ENCODE peak calls at places on chromosomes 7 and 10, in ten cellular contexts. M is pancreas; J is spleen; B is colonic mucosa; Y is NCI-H1092; C is RWPE1; A is HFFc6; Q is activated T-helper 1 cell treated with anti-CD3 and anti-CD28 coated beads, Interleukin-12 subunit alpha, Interleukin-12 subunit beta, Interleukin-2, Interleukin-4 antibody, amounts not matched to agents 30 ng/mL and 10 ng/mL and 1 ng/mL, durations not matched to agents 14 hours and 24 hours and 36 hours; X is choroid plexus epithelial cell; I is BJ. R is an unnamed sample.

GRCh38 chr10:86374664-86375063 is 8.1 kb upstream of the GRID1 start:
- DNase-seq in M (no peak), J (peak), B (peak), Y (no peak), C (no peak), A (no peak), Q (no peak), X (no peak), I (no peak), R (no peak)

GRCh38 chr7:6438427-6438826 is 9.3 kb downstream of the DAGLB start:
- DNase-seq in M (no peak), J (no peak), B (no peak), Y (no peak), C (no peak), A (no peak), Q (no peak), X (no peak), I (no peak), R (no peak)

GRCh38 chr10:81872206-81872605 is 2.8 kb upstream of the NRG3 start:
- DNase-seq in M (no peak), J (no peak), B (no peak), Y (no peak), C (no peak), A (no peak), Q (no peak), X (peak), I (no peak), R (no peak)

GRCh38 chr7:19663816-19664531 is 44.9 kb downstream of the POLR1F start:
- DNase-seq in M (no peak), J (no peak), B (no peak), Y (peak), C (peak), A (no peak), Q (no peak), X (no peak), I (no peak), R (no peak)

GRCh38 chr10:73413108-73413527 is 740 bp downstream of the ANXA7 start:
- DNase-seq in M (peak), J (no peak), B (peak), Y (peak), C (peak), A (no peak), Q (peak), X (no peak), I (no peak), R (no peak)

GRCh38 chr7:1844956-1845390 is 174.9 kb downstream of the ELFN1 start:
- DNase-seq in M (no peak), J (peak), B (no peak), Y (no peak), C (no peak), A (no peak), Q (no peak), X (no peak), I (no peak), R (peak)

GRCh38 chr10:69721690-69722310 is 79.9 kb upstream of the COL13A1 start:
- DNase-seq in M (no peak), J (no peak), B (no peak), Y (no peak), C (no peak), A (peak), Q (no peak), X (peak), I (no peak), R (no peak)

GRCh38 chr10:45421231-45422097 is 47.4 kb downstream of the ALOX5 start:
- DNase-seq in M (no peak), J (peak), B (no peak), Y (no peak), C (no peak), A (no peak), Q (peak), X (no peak), I (no peak), R (no peak)

GRCh38 chr10:122164028-122164601 is 107.0 kb upstream of the BTBD16 start:
- DNase-seq in M (no peak), J (no peak), B (no peak), Y (peak), C (no peak), A (no peak), Q (no peak), X (no peak), I (no peak), R (no peak)

GRCh38 chr7:4774804-4775280 is 581 bp upstream of the AP5Z1 start:
- DNase-seq in M (peak), J (peak), B (peak), Y (no peak), C (peak), A (peak), Q (no peak), X (peak), I (peak), R (no peak)

GRCh38 chr10:11871470-11871869 is 48.3 kb downstream of the PROSER2 start:
- DNase-seq in M (no peak), J (peak), B (no peak), Y (no peak), C (no peak), A (no peak), Q (no peak), X (peak), I (no peak), R (no peak)

GRCh38 chr10:72784551-72785421 is 92.8 kb downstream of the MCU start:
- DNase-seq in M (no peak), J (no peak), B (peak), Y (no peak), C (peak), A (peak), Q (no peak), X (peak), I (peak), R (peak)

GRCh38 chr10:88944813-88945212 is 7.8 kb downstream of the ACTA2 start:
- DNase-seq in M (no peak), J (no peak), B (no peak), Y (no peak), C (no peak), A (no peak), Q (no peak), X (no peak), I (no peak), R (no peak)

GRCh38 chr10:110337906-110338305 is 33.2 kb upstream of the SMNDC1 start:
- DNase-seq in M (no peak), J (no peak), B (no peak), Y (no peak), C (no peak), A (peak), Q (no peak), X (no peak), I (no peak), R (no peak)

GRCh38 chr7:37408241-37408884 is 40.3 kb downstream of the ELMO1 start:
- DNase-seq in M (no peak), J (no peak), B (no peak), Y (no peak), C (no peak), A (no peak), Q (no peak), X (no peak), I (no peak), R (no peak)

GRCh38 chr7:155394413-155394812 is 63.5 kb upstream of the EN2 start:
- DNase-seq in M (no peak), J (peak), B (no peak), Y (no peak), C (no peak), A (no peak), Q (no peak), X (no peak), I (no peak), R (no peak)

GRCh38 chr7:93178213-93178612 is 30.0 kb upstream of the SAMD9L start:
- DNase-seq in M (no peak), J (no peak), B (no peak), Y (peak), C (peak), A (no peak), Q (no peak), X (peak), I (no peak), R (no peak)

GRCh38 chr10:71302874-71303568 is 16.0 kb upstream of the SLC29A3 start:
- DNase-seq in M (no peak), J (no peak), B (no peak), Y (peak), C (peak), A (peak), Q (no peak), X (peak), I (no peak), R (no peak)

GRCh38 chr10:8130973-8131911 is 76.8 kb downstream of the GATA3 start:
- DNase-seq in M (no peak), J (no peak), B (no peak), Y (no peak), C (peak), A (no peak), Q (peak), X (no peak), I (no peak), R (no peak)

GRCh38 chr7:44636926-44637325 is 30.5 kb downstream of the OGDH start:
- DNase-seq in M (no peak), J (no peak), B (no peak), Y (no peak), C (no peak), A (no peak), Q (no peak), X (no peak), I (no peak), R (no peak)

GRCh38 chr7:26898917-26899316 is 34.5 kb upstream of the SKAP2 start:
- DNase-seq in M (no peak), J (no peak), B (no peak), Y (no peak), C (no peak), A (no peak), Q (no peak), X (no peak), I (no peak), R (no peak)

GRCh38 chr10:23172846-23173548 is 19.1 kb upstream of the PTF1A start:
- DNase-seq in M (peak), J (no peak), B (no peak), Y (no peak), C (no peak), A (no peak), Q (no peak), X (no peak), I (no peak), R (no peak)

GRCh38 chr10:123798856-123799255 is 92.8 kb downstream of the CPXM2 start:
- DNase-seq in M (no peak), J (no peak), B (peak), Y (no peak), C (no peak), A (no peak), Q (no peak), X (no peak), I (no peak), R (no peak)

GRCh38 chr7:4682621-4683042 is 537 bp downstream of the FOXK1 start:
- DNase-seq in M (peak), J (peak), B (peak), Y (peak), C (no peak), A (peak), Q (peak), X (peak), I (no peak), R (peak)

GRCh38 chr7:42348627-42349026 is 111.6 kb upstream of the GLI3 start:
- DNase-seq in M (no peak), J (no peak), B (no peak), Y (no peak), C (no peak), A (no peak), Q (no peak), X (no peak), I (no peak), R (no peak)

GRCh38 chr10:24444337-24444736 is 235.4 kb downstream of the KIAA1217 start:
- DNase-seq in M (no peak), J (no peak), B (no peak), Y (no peak), C (peak), A (peak), Q (no peak), X (peak), I (peak), R (no peak)

GRCh38 chr10:133204226-133205015 is 25.6 kb upstream of the UTF1 start:
- DNase-seq in M (no peak), J (no peak), B (no peak), Y (no peak), C (no peak), A (no peak), Q (no peak), X (no peak), I (no peak), R (no peak)

GRCh38 chr10:53209941-53210611 is 437.5 kb upstream of the MBL2 start:
- DNase-seq in M (no peak), J (no peak), B (no peak), Y (no peak), C (peak), A (no peak), Q (no peak), X (peak), I (no peak), R (no peak)

GRCh38 chr10:84525120-84525806 is 196.9 kb downstream of the CCSER2 start:
- DNase-seq in M (no peak), J (no peak), B (no peak), Y (no peak), C (no peak), A (no peak), Q (no peak), X (peak), I (no peak), R (no peak)

GRCh38 chr10:15158972-15159371 is 9.5 kb downstream of the NMT2 start:
- DNase-seq in M (no peak), J (no peak), B (no peak), Y (no peak), C (no peak), A (no peak), Q (no peak), X (no peak), I (no peak), R (no peak)

GRCh38 chr10:6211341-6212265 is 8.9 kb downstream of the PFKFB3 start:
- DNase-seq in M (no peak), J (no peak), B (no peak), Y (no peak), C (no peak), A (no peak), Q (no peak), X (peak), I (no peak), R (no peak)

GRCh38 chr10:117967149-117967548 is 79.6 kb downstream of the RAB11FIP2 start:
- DNase-seq in M (no peak), J (no peak), B (no peak), Y (no peak), C (no peak), A (no peak), Q (no peak), X (no peak), I (no peak), R (no peak)

GRCh38 chr7:14596421-14596820 is 306.1 kb downstream of the DGKB start:
- DNase-seq in M (no peak), J (no peak), B (no peak), Y (no peak), C (peak), A (peak), Q (no peak), X (peak), I (no peak), R (no peak)

GRCh38 chr10:4662576-4663161 is 163.3 kb upstream of the AKR1E2 start:
- DNase-seq in M (no peak), J (peak), B (no peak), Y (no peak), C (no peak), A (peak), Q (no peak), X (no peak), I (no peak), R (no peak)

GRCh38 chr10:80421369-80422220 is 13.2 kb downstream of the PRXL2A start:
- DNase-seq in M (no peak), J (no peak), B (no peak), Y (no peak), C (no peak), A (no peak), Q (no peak), X (no peak), I (no peak), R (no peak)

GRCh38 chr7:74372511-74373111 is 81.1 kb upstream of the GTF2IRD1 start:
- DNase-seq in M (no peak), J (no peak), B (no peak), Y (no peak), C (no peak), A (no peak), Q (no peak), X (peak), I (no peak), R (no peak)

GRCh38 chr7:99782012-99782953 is 1.7 kb downstream of the CYP3A4 start:
- DNase-seq in M (no peak), J (no peak), B (no peak), Y (no peak), C (no peak), A (no peak), Q (no peak), X (no peak), I (no peak), R (no peak)

GRCh38 chr7:24700446-24701044 is 56.7 kb downstream of the GSDME start:
- DNase-seq in M (no peak), J (peak), B (no peak), Y (no peak), C (no peak), A (no peak), Q (no peak), X (peak), I (no peak), R (no peak)

GRCh38 chr7:132544025-132544424 is 32.2 kb downstream of the PLXNA4 start:
- DNase-seq in M (no peak), J (no peak), B (no peak), Y (no peak), C (no peak), A (no peak), Q (no peak), X (no peak), I (no peak), R (no peak)

GRCh38 chr10:63696205-63696604 is 175.0 kb downstream of the REEP3 start:
- DNase-seq in M (no peak), J (no peak), B (no peak), Y (no peak), C (no peak), A (no peak), Q (no peak), X (no peak), I (no peak), R (no peak)

R was measured in right lobe of liver.